ENCODE peak calls at places on chromosome 5, in seven cellular contexts. A, S, O, K, R, V and L are unnamed samples.

GRCh38 chr5:6704361-6704851 is 8.8 kb upstream of the TENT4A start:
- DNase-seq in S (no peak), K (peak; percentile 95), R (no peak), A (peak; percentile 61), O (no peak), V (no peak), L (no peak)

GRCh38 chr5:139473565-139473964 is 2.8 kb downstream of the SMIM33 start:
- DNase-seq in O (no peak), K (no peak), R (no peak), V (no peak), A (no peak), S (no peak), L (no peak)

GRCh38 chr5:171777420-171777759 is 8.2 kb upstream of the SMIM23 start:
- DNase-seq in K (no peak), O (no peak), V (no peak), A (no peak), R (no peak), S (no peak), L (no peak)

GRCh38 chr5:58314356-58315045 is 145.4 kb downstream of the PLK2 start:
- DNase-seq in S (no peak), R (no peak), A (no peak), V (no peak), O (no peak), K (peak; percentile 89), L (no peak)

GRCh38 chr5:121429761-121430160 is 421.9 kb upstream of the FTMT start:
- DNase-seq in K (no peak), O (no peak), R (no peak), V (no peak), A (no peak), S (no peak), L (no peak)

GRCh38 chr5:95924720-95925119 is 36.9 kb downstream of the ELL2 start:
- DNase-seq in V (no peak), O (no peak), A (no peak), K (no peak), S (no peak), R (no peak), L (no peak)

GRCh38 chr5:20229286-20230005 is 241.4 kb upstream of the CDH18 start:
- DNase-seq in V (no peak), O (no peak), S (no peak), R (no peak), A (no peak), K (no peak), L (no peak)

GRCh38 chr5:138305797-138306196 is 25.8 kb downstream of the CDC25C start:
- DNase-seq in V (no peak), A (no peak), K (no peak), O (no peak), S (no peak), R (no peak), L (peak; percentile 19)

GRCh38 chr5:77133061-77133758 is 46.1 kb upstream of the ZBED3 start:
- DNase-seq in R (no peak), K (peak; percentile 99), O (no peak), V (no peak), A (peak; percentile 76), S (peak; percentile 61), L (peak; percentile 51)

GRCh38 chr5:55701462-55702103 is 10.5 kb downstream of the SLC38A9 start:
- DNase-seq in S (no peak), A (no peak), V (no peak), O (no peak), R (no peak), K (no peak), L (no peak)

GRCh38 chr5:141504216-141504615 is 15.3 kb downstream of the PCDHGC5 start:
- DNase-seq in O (no peak), R (peak; percentile 75), K (no peak), A (no peak), V (no peak), S (no peak), L (no peak)

GRCh38 chr5:120146787-120147186 is 317.3 kb upstream of the PRR16 start:
- DNase-seq in S (no peak), V (no peak), R (no peak), K (peak; percentile 33), O (no peak), A (no peak), L (no peak)

GRCh38 chr5:147921134-147921533 is 14.8 kb upstream of the C5orf46 start:
- DNase-seq in A (no peak), V (no peak), R (no peak), K (no peak), O (no peak), S (no peak), L (no peak)

GRCh38 chr5:19241690-19242089 is 746.3 kb downstream of the CDH18 start:
- DNase-seq in V (no peak), R (no peak), S (no peak), A (no peak), O (no peak), K (peak; percentile 45), L (no peak)

GRCh38 chr5:109911731-109912130 is 222.0 kb downstream of the MAN2A1 start:
- DNase-seq in O (no peak), K (peak; percentile 51), A (no peak), V (no peak), S (no peak), R (no peak), L (no peak)

GRCh38 chr5:75020016-75020656 is 32.2 kb downstream of the GCNT4 start:
- DNase-seq in K (no peak), S (peak; percentile 58), A (no peak), R (no peak), V (no peak), O (no peak), L (no peak)

GRCh38 chr5:93894471-93895354 is 153.3 kb upstream of the POU5F2 start:
- DNase-seq in V (no peak), S (no peak), O (no peak), K (no peak), R (no peak), A (no peak), L (no peak)

GRCh38 chr5:165617491-165617890 is 2112.1 kb downstream of the MAT2B start:
- DNase-seq in O (no peak), S (no peak), V (no peak), K (peak; percentile 47), A (no peak), R (no peak), L (no peak)

GRCh38 chr5:111278824-111279504 is 54.8 kb downstream of the CAMK4 start:
- DNase-seq in K (peak; percentile 32), V (peak; percentile 92), O (peak; percentile 93), S (peak; percentile 90), A (peak; percentile 36), R (peak; percentile 59), L (no peak)

GRCh38 chr5:38800515-38800914 is 45.3 kb upstream of the OSMR start:
- DNase-seq in A (no peak), K (no peak), R (no peak), O (no peak), V (no peak), S (no peak), L (no peak)

GRCh38 chr5:137278476-137278875 is 220.7 kb downstream of the SPOCK1 start:
- DNase-seq in S (no peak), V (no peak), R (no peak), A (no peak), K (no peak), O (no peak), L (no peak)

GRCh38 chr5:160061770-160062169 is 52.8 kb downstream of the TTC1 start:
- DNase-seq in K (no peak), O (no peak), A (no peak), V (no peak), R (no peak), S (no peak), L (no peak)

GRCh38 chr5:83151821-83152220 is 74.5 kb downstream of the XRCC4 start:
- DNase-seq in R (no peak), K (peak; percentile 15), A (no peak), S (no peak), O (no peak), V (no peak), L (no peak)

GRCh38 chr5:154757647-154758406 is 2.6 kb downstream of the LARP1 start:
- DNase-seq in V (peak; percentile 28), S (peak; percentile 70), O (peak; percentile 27), A (no peak), R (peak; percentile 34), K (peak; percentile 57), L (peak; percentile 85)

GRCh38 chr5:55220433-55221185 is 6.5 kb downstream of the MCIDAS start:
- DNase-seq in O (no peak), R (no peak), K (peak; percentile 8), A (no peak), V (no peak), S (no peak), L (no peak)

GRCh38 chr5:177491983-177492746 is 5.2 kb downstream of the PDLIM7 start:
- DNase-seq in K (no peak), S (no peak), V (no peak), O (no peak), A (no peak), R (no peak), L (no peak)

GRCh38 chr5:94702729-94703128 is 84.3 kb downstream of the SLF1 start:
- DNase-seq in A (no peak), V (no peak), R (peak; percentile 75), S (no peak), O (no peak), K (no peak), L (no peak)

GRCh38 chr5:178940569-178941360 is at the start of gene ZNF454:
- DNase-seq in R (no peak), V (no peak), A (peak; percentile 96), O (no peak), S (no peak), K (peak; percentile 94), L (no peak)

GRCh38 chr5:180126716-180127681 is 55.4 kb upstream of the RNF130 start:
- DNase-seq in S (peak; percentile 79), R (peak; percentile 13), V (no peak), A (no peak), K (peak; percentile 5), O (peak; percentile 40), L (no peak)

GRCh38 chr5:78779771-78780616 is 131.4 kb upstream of the LHFPL2 start:
- DNase-seq in R (no peak), O (no peak), V (no peak), A (no peak), S (no peak), K (peak; percentile 97), L (no peak)

GRCh38 chr5:139562847-139563246 is 1.7 kb downstream of the UBE2D2 start:
- DNase-seq in K (no peak), S (no peak), O (no peak), R (no peak), V (no peak), A (no peak), L (no peak)

GRCh38 chr5:27240791-27241190 is 202.4 kb upstream of the CDH9 start:
- DNase-seq in A (no peak), K (peak; percentile 40), O (no peak), V (no peak), R (no peak), S (no peak), L (no peak)

GRCh38 chr5:128236334-128236733 is 152.8 kb downstream of the SLC12A2 start:
- DNase-seq in A (no peak), K (no peak), V (no peak), R (no peak), O (no peak), S (no peak), L (no peak)

GRCh38 chr5:160887780-160888179 is 35.8 kb upstream of the ATP10B start:
- DNase-seq in A (no peak), K (no peak), V (no peak), R (no peak), O (no peak), S (peak; percentile 40), L (no peak)

GRCh38 chr5:163642904-163643303 is 137.5 kb downstream of the MAT2B start:
- DNase-seq in R (no peak), V (no peak), K (no peak), O (no peak), S (no peak), A (no peak), L (no peak)

GRCh38 chr5:9265391-9266287 is 280.2 kb downstream of the SEMA5A start:
- DNase-seq in S (no peak), O (no peak), R (no peak), A (no peak), V (no peak), K (peak; percentile 97), L (no peak)

GRCh38 chr5:3597002-3597726 is 1.5 kb downstream of the IRX1 start:
- DNase-seq in S (no peak), O (no peak), R (no peak), V (no peak), K (peak; percentile 48), A (no peak), L (no peak)

GRCh38 chr5:6427689-6428088 is 21.0 kb upstream of the UBE2QL1 start:
- DNase-seq in A (no peak), R (no peak), K (no peak), O (no peak), V (no peak), S (no peak), L (no peak)